ENCODE peak calls at places on chromosome 2, in ten cellular contexts. F is amniotic stem cell; X is mammary epithelial cell; W is BJ; K is activated CD4-positive, alpha-beta T cell treated with anti-CD3 and anti-CD28 coated beads, Interleukin-2, amount 10 ng/mL, durations not matched to agents 7 days and 5 days; Z is thyroid gland; M is activated T-helper 9 cell treated with anti-CD3 and anti-CD28 coated beads, Interleukin-2, amount 50 U/mL, for 16 hours; B is OCI-M1; P is GM10248; H is GM12865. R is an unnamed sample.

GRCh38 chr2:121316986-121317385 is 32.0 kb upstream of the TFCP2L1 start:
- DNase-seq in B (no peak), P (no peak), W (no peak), M (no peak), H (no peak), K (no peak), X (no peak), Z (no peak), F (no peak), R (no peak)

GRCh38 chr2:233491326-233491725 is 75.3 kb downstream of the USP40 start:
- DNase-seq in K (no peak), B (no peak), W (no peak), H (no peak), M (no peak), P (no peak), F (no peak), X (peak), Z (no peak), R (no peak)

GRCh38 chr2:119366161-119366648 is 429 bp downstream of the C2orf76 start:
- DNase-seq in X (no peak), F (peak), M (no peak), Z (no peak), K (no peak), P (no peak), B (peak), H (peak), W (no peak), R (no peak)

GRCh38 chr2:108620656-108621055 is 86.4 kb downstream of the LIMS1 start:
- DNase-seq in W (no peak), M (no peak), F (no peak), B (no peak), Z (no peak), P (no peak), X (no peak), H (no peak), K (no peak), R (no peak)

GRCh38 chr2:15982285-15982967 is 42.1 kb downstream of the MYCN start:
- DNase-seq in M (no peak), P (no peak), K (no peak), W (no peak), B (no peak), X (no peak), F (no peak), H (no peak), Z (no peak), R (peak)

GRCh38 chr2:95389256-95390119 is 13.0 kb upstream of the FAHD2A start:
- DNase-seq in Z (peak), P (peak), M (no peak), W (no peak), H (peak), K (peak), F (no peak), B (peak), X (peak), R (no peak)

GRCh38 chr2:120205901-120206581 is 17.2 kb downstream of the TMEM185B start:
- DNase-seq in M (no peak), B (peak), P (peak), F (no peak), X (no peak), W (no peak), H (peak), Z (no peak), K (peak), R (no peak)

GRCh38 chr2:15748736-15749323 is 157.2 kb downstream of the DDX1 start:
- DNase-seq in K (peak), Z (peak), W (no peak), X (no peak), M (no peak), P (peak), B (peak), H (peak), F (no peak), R (no peak)

GRCh38 chr2:159119652-159120257 is 151.3 kb downstream of the TANC1 start:
- DNase-seq in X (no peak), F (no peak), M (no peak), K (no peak), Z (no peak), H (no peak), B (no peak), P (no peak), W (no peak), R (no peak)

GRCh38 chr2:195160959-195161358 is 496.1 kb upstream of the SLC39A10 start:
- DNase-seq in X (no peak), K (no peak), Z (no peak), F (no peak), B (no peak), H (no peak), M (no peak), P (no peak), W (no peak), R (no peak)

GRCh38 chr2:38797276-38797675 is 19.3 kb downstream of the GEMIN6 start:
- DNase-seq in W (no peak), B (peak), H (no peak), X (no peak), Z (no peak), K (no peak), P (no peak), F (no peak), M (no peak), R (no peak)

GRCh38 chr2:11745613-11746375 is 638 bp upstream of the LPIN1 start:
- DNase-seq in H (no peak), B (no peak), K (no peak), W (no peak), P (no peak), M (no peak), X (no peak), Z (peak), F (no peak), R (no peak)

GRCh38 chr2:151095463-151095862 is 166.2 kb downstream of the RBM43 start:
- DNase-seq in Z (no peak), X (peak), K (no peak), P (no peak), M (no peak), B (no peak), H (peak), W (no peak), F (no peak), R (no peak)

GRCh38 chr2:151407281-151407680 is 2.4 kb upstream of the RIF1 start:
- DNase-seq in M (no peak), F (no peak), W (no peak), Z (no peak), B (no peak), H (no peak), X (no peak), P (no peak), K (no peak), R (no peak)

GRCh38 chr2:28316546-28317335 is 75.9 kb upstream of the FOSL2 start:
- DNase-seq in F (no peak), K (no peak), B (no peak), M (no peak), H (no peak), P (no peak), Z (no peak), W (no peak), X (no peak), R (no peak)